ENCODE peak calls at places on chromosomes 6 and 20, in four cellular contexts. V is astrocyte of the cerebellum, E is heart right ventricle, J is fibroblast of lung. F is an unnamed sample.

GRCh38 chr20:9129756-9130155 is 60.9 kb downstream of the PLCB4 start:
- DNase-seq in V (no peak), E (no peak), J (no peak), F (no peak)

GRCh38 chr6:125004198-125004597 is 42.0 kb downstream of the RNF217 start:
- DNase-seq in V (no peak), E (peak; percentile 45), J (no peak), F (no peak)

GRCh38 chr6:26571592-26572296 is 25.0 kb upstream of the ABT1 start:
- DNase-seq in V (peak; percentile 60), E (peak; percentile 40), J (peak; percentile 91), F (peak; percentile 90)

GRCh38 chr6:13989424-13990144 is 64.8 kb downstream of the RNF182 start:
- DNase-seq in V (no peak), E (no peak), J (peak; percentile 21), F (no peak)

GRCh38 chr6:169536446-169537170 is 165.2 kb downstream of the WDR27 start:
- DNase-seq in V (peak; percentile 66), E (no peak), J (peak; percentile 80), F (peak; percentile 48)

GRCh38 chr6:117505337-117505736 is 22.9 kb downstream of the DCBLD1 start:
- DNase-seq in V (peak; percentile 67), E (no peak), J (peak; percentile 44), F (no peak)

GRCh38 chr6:167576798-167577528 is 249.7 kb upstream of the AFDN start:
- DNase-seq in V (no peak), E (no peak), J (no peak), F (no peak)

GRCh38 chr6:41736207-41736710 is 851 bp upstream of the TFEB start:
- DNase-seq in V (no peak), E (no peak), J (no peak), F (no peak)

GRCh38 chr6:157089258-157089657 is 234.1 kb downstream of the TMEM242 start:
- DNase-seq in V (peak; percentile 60), E (no peak), J (no peak), F (peak; percentile 79)

GRCh38 chr6:87483929-87484328 is 11.2 kb downstream of the SLC35A1 start:
- DNase-seq in V (peak; percentile 55), E (no peak), J (peak; percentile 15), F (peak; percentile 12)

GRCh38 chr6:141443668-141444067 is 689.1 kb upstream of the GJE1 start:
- DNase-seq in V (no peak), E (no peak), J (no peak), F (peak; percentile 17)

GRCh38 chr6:90384720-90385119 is 88.1 kb upstream of the BACH2 start:
- DNase-seq in V (no peak), E (no peak), J (no peak), F (no peak)

GRCh38 chr6:54243699-54244098 is 64.5 kb upstream of the TINAG start:
- DNase-seq in V (no peak), E (no peak), J (no peak), F (no peak)

GRCh38 chr20:20092852-20093251 is 40.5 kb downstream of the CFAP61 start:
- DNase-seq in V (no peak), E (no peak), J (no peak), F (no peak)

GRCh38 chr6:169654590-169655391 is 47.0 kb downstream of the WDR27 start:
- DNase-seq in V (peak; percentile 48), E (peak; percentile 69), J (peak; percentile 73), F (peak; percentile 76)

GRCh38 chr20:7926323-7926722 is 13.9 kb downstream of the HAO1 start:
- DNase-seq in V (no peak), E (no peak), J (no peak), F (no peak)

GRCh38 chr6:32151885-32152311 is at the start of gene PRRT1:
- DNase-seq in V (no peak), E (no peak), J (no peak), F (no peak)
- H3K4me3 ChIP-seq in V (peak within 1 kb of the TSS; percentile 94), E (peak within 1 kb of the TSS; percentile 80), J (peak within 1 kb of the TSS; percentile 96), F (peak within 1 kb of the TSS; percentile 96)

DNA sequence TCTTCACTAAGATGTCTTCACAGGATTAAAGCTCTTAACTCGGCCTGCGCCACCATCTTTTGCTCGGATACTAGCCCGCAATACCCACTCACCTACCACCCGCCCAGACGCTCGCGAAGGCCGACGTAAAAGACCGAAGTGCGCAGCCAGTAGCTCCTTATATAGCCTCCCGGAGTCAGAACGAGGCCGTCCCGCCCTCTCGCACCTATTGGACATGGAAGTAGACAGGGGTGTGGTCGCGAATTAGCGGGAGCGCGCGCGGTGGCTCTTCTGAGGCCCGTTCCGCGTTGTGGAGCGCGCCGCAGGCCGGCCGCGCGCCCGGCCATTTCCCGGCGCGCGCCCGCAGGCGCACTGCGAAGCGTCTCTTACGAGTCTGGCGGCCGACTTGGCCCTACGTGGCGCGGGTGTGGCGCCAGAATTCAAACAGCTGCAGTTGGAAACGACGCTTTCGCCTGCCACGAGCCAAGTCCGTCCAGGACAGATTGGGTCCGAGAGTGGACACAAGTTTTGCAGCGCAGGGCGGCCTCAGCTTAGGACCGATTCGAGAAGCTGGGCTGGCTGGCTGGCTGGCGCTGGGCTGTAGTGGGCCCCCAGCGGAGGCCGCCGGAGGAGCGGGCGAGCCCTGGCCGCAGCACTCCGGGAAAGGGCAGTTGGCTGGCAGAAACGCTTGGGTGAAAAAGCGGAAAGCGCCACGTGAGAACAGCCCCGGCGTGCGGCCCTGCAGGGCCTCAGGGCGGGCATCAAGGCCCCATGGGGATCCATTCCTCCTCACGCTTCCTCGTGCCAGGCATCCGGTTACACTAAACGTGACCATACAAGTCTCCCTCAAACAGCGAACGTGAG is 36.1 kb upstream of the SYNCRIP start:
- DNase-seq in V (peak; percentile 98), E (peak; percentile 98), J (peak; percentile 99), F (peak; percentile 99)
- TF ChIP-seq CTCF in V (no peak), E (no peak), J (no peak), F (no peak)

DNA sequence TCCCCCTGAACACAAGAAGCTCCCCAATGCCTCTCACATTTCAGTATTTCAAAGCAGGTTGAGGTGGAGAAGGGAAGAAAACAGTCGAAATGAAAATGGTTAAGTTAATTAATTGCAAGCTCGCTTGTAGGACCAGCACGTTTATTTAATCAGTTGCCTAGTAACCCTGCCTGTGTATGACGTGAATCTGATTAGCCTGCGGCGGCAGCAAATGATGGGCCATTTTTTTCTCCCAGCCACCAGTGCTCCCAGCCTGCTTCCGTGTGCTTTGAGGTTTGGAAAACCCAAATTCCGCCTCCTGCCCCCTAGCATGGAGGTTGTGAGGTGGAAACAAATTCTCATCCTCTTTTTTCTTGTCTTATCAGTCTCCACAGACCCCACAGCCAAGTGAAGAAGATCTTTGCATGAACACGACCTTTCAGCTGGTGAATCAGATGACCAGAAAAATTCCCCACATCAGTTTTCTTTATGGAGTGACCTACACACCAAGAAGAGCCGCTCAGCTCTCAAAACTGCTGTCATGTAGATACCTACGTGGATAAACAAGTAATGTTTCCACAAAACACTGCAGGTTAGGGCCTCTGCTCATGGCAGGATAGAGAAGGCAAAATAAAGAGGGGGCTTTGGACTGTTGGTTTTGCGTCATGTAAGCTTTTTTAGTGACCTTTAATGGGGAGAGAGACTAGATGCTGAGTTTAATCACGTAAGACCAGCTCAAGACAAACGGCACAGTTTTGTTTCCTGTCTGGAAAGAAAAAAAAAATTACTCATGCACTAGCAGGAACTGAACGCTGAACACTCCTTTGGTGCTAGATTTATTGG is 572.9 kb upstream of the NOX3 start:
- DNase-seq in V (no peak), E (no peak), J (peak; percentile 5), F (no peak)
- H3K4me3 ChIP-seq in V (no peak overlapping the region), E (no peak overlapping the region), J (no peak overlapping the region), F (no peak overlapping the region)

GRCh38 chr20:1505871-1506270 is 14.7 kb upstream of the SIRPB2 start:
- DNase-seq in V (no peak), E (no peak), J (no peak), F (no peak)

GRCh38 chr20:1505361-1505760 is 14.1 kb upstream of the SIRPB2 start:
- DNase-seq in V (no peak), E (no peak), J (no peak), F (no peak)

GRCh38 chr20:1507276-1507675 is 16.1 kb upstream of the SIRPB2 start:
- DNase-seq in V (no peak), E (no peak), J (no peak), F (no peak)

GRCh38 chr20:1508576-1508975 is 17.4 kb upstream of the SIRPB2 start:
- DNase-seq in V (no peak), E (no peak), J (no peak), F (no peak)

DNA sequence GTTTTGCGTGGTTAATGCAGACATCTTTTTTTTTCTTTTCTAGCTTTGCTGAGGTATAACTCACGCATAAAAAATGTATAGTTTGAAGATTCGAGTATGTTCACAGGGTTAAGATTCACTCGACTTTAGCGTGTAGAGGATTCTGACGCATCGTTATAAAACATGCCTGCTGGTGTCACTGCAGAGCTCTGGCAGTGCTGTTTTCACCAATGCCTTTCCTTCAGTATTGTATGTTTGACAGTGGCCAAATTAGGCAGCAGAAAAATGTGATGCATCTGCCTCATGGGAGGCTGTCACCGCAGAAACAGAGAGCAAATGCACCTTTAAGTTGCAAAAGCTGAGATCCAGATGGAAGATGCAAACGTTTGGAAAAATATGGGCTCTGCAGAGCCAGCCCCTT is 18.0 kb upstream of the SIRPB2 start:
- DNase-seq in V (no peak), E (no peak), J (peak; percentile 10), F (peak; percentile 38)
- TF ChIP-seq CTCF in V (peak; percentile 39), E (peak; percentile 23), J (peak; percentile 28), F (peak; percentile 54)

DNA sequence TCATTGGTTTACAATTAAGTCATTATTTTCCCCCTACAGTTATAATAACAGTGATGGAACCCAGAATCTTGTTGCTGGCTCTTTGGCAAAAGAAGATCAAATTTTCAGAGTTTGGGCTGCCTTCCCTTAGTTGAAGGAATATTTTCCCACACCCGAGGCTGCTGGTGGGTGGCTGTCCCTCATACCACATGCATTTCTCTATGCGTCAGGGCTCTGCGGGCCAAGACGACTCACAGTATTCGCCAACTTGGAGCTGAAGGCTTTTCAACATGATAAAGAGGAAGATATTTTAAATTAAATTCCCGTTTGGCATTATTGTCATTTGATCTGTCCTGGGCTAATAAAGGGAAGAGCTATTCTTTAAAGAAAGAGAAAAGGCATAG is 102.2 kb upstream of the SASH1 start:
- DNase-seq in V (peak; percentile 28), E (peak; percentile 43), J (peak; percentile 65), F (peak; percentile 77)
- H3K4me3 ChIP-seq in V (no peak overlapping the region), E (no peak overlapping the region), J (no peak overlapping the region), F (no peak overlapping the region)

GRCh38 chr6:154632121-154632520 is 101.1 kb upstream of the SCAF8 start:
- DNase-seq in V (peak; percentile 80), E (no peak), J (no peak), F (peak; percentile 61)

GRCh38 chr6:154624038-154624599 is 109.1 kb upstream of the SCAF8 start:
- DNase-seq in V (no peak), E (no peak), J (no peak), F (no peak)

GRCh38 chr6:154623391-154623790 is 109.8 kb upstream of the SCAF8 start:
- DNase-seq in V (no peak), E (no peak), J (no peak), F (no peak)

DNA sequence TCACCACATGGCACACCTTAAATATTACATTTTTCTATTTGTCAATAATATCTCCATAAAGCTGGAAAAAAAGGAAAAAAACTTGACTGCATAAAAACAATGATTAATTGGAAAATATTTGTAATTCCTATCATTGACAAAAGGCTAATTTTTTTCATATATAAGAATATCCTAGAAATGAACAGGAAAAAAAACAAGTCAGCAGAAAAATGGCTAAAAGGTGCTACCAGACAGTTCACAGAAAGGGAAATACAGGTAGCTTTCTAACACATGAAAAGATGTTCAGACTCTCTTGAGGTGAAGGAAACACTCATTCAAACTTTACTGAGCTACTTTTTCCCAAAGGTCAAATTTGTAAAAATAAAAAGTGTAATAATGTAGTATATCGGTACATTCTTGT is 104.1 kb upstream of the SCAF8 start:
- DNase-seq in V (no peak), E (no peak), J (no peak), F (no peak)
- TF ChIP-seq CTCF in V (no peak), E (no peak), J (no peak), F (no peak)

GRCh38 chr6:85329193-85329592 is 120.7 kb upstream of the NT5E start:
- DNase-seq in V (no peak), E (no peak), J (no peak), F (no peak)
- H3K4me3 ChIP-seq in V (no peak overlapping the region), E (no peak overlapping the region), J (no peak overlapping the region), F (no peak overlapping the region)

GRCh38 chr6:63441266-63441956 is 121.6 kb upstream of the LGSN start:
- DNase-seq in V (no peak), E (no peak), J (no peak), F (no peak)
- TF ChIP-seq CTCF in V (no peak), E (no peak), J (no peak), F (no peak)